ENCODE peak calls at places on chromosomes 11 and 22, in four cellular contexts. B is right lobe of liver, X is HCT116, O is pancreas. A is an unnamed sample.

GRCh38 chr11:64268687-64269379 is 15.6 kb downstream of the BAD start:
- DNase-seq in B (peak; percentile 71), X (no peak), O (peak; percentile 75), A (no peak)

GRCh38 chr11:14644396-14645246 is 1.0 kb downstream of the PDE3B start:
- DNase-seq in B (peak; percentile 60), X (peak; percentile 12), O (peak; percentile 43), A (no peak)

GRCh38 chr11:73747762-73748161 is 13.1 kb downstream of the RAB6A start:
- DNase-seq in B (no peak), X (no peak), O (no peak), A (no peak)

GRCh38 chr11:45692808-45693453 is 27.5 kb upstream of the CHST1 start:
- DNase-seq in B (no peak), X (no peak), O (no peak), A (no peak)

GRCh38 chr22:42170946-42171345 is 40.3 kb upstream of the CYP2D6 start:
- DNase-seq in B (no peak), X (no peak), O (no peak), A (no peak)

GRCh38 chr11:74232316-74232950 is 61.3 kb downstream of the PPME1 start:
- DNase-seq in B (no peak), X (no peak), O (no peak), A (peak; percentile 17)

GRCh38 chr11:60348116-60348515 is 21.1 kb downstream of the MS4A6E start:
- DNase-seq in B (no peak), X (no peak), O (no peak), A (no peak)

GRCh38 chr22:37235897-37236607 is 8.0 kb downstream of the RAC2 start:
- DNase-seq in B (peak; percentile 6), X (no peak), O (no peak), A (no peak)

GRCh38 chr11:33646629-33647028 is 54.0 kb downstream of the C11orf91 start:
- DNase-seq in B (no peak), X (no peak), O (no peak), A (no peak)

GRCh38 chr11:72411623-72412532 is 22.5 kb downstream of the CLPB start:
- DNase-seq in B (no peak), X (no peak), O (no peak), A (no peak)

GRCh38 chr11:63518548-63518947 is 12.7 kb downstream of the LGALS12 start:
- DNase-seq in B (no peak), X (no peak), O (no peak), A (no peak)

GRCh38 chr11:77199346-77199745 is 71.3 kb downstream of the MYO7A start:
- DNase-seq in B (peak; percentile 10), X (no peak), O (no peak), A (no peak)

GRCh38 chr11:65386307-65387081 is at the start of gene FRMD8:
- DNase-seq in B (peak; percentile 95), X (peak; percentile 24), O (peak; percentile 89), A (peak; percentile 11)

GRCh38 chr11:110479445-110480101 is 49.8 kb downstream of the FDX1 start:
- DNase-seq in B (no peak), X (no peak), O (no peak), A (no peak)

GRCh38 chr11:72154816-72155215 is 19.3 kb downstream of the FOLR3 start:
- DNase-seq in B (no peak), X (no peak), O (no peak), A (no peak)

GRCh38 chr22:39238966-39239510 is 5.7 kb downstream of the PDGFB start:
- DNase-seq in B (no peak), X (no peak), O (no peak), A (no peak)

GRCh38 chr11:8587915-8588314 is 6.1 kb downstream of the STK33 start:
- DNase-seq in B (no peak), X (no peak), O (no peak), A (no peak)

GRCh38 chr11:45928535-45929215 is 6.2 kb downstream of the LARGE2 start:
- DNase-seq in B (no peak), X (no peak), O (no peak), A (no peak)

GRCh38 chr11:110921742-110922200 is 209.5 kb upstream of the ARHGAP20 start:
- DNase-seq in B (peak; percentile 14), X (no peak), O (peak; percentile 60), A (peak; percentile 33)

GRCh38 chr11:10592331-10592730 is 23.9 kb upstream of the LYVE1 start:
- DNase-seq in B (no peak), X (peak; percentile 26), O (no peak), A (no peak)

GRCh38 chr11:28107331-28107725 is 628 bp downstream of the KIF18A start:
- DNase-seq in B (no peak), X (no peak), O (peak; percentile 8), A (no peak)

GRCh38 chr11:28106351-28107043 is 1.5 kb downstream of the KIF18A start:
- DNase-seq in B (peak; percentile 9), X (no peak), O (no peak), A (no peak)

GRCh38 chr11:28105869-28106268 is 2.1 kb downstream of the KIF18A start:
- DNase-seq in B (no peak), X (no peak), O (no peak), A (no peak)

GRCh38 chr11:28104425-28104824 is 3.5 kb downstream of the KIF18A start:
- DNase-seq in B (no peak), X (no peak), O (no peak), A (no peak)

DNA sequence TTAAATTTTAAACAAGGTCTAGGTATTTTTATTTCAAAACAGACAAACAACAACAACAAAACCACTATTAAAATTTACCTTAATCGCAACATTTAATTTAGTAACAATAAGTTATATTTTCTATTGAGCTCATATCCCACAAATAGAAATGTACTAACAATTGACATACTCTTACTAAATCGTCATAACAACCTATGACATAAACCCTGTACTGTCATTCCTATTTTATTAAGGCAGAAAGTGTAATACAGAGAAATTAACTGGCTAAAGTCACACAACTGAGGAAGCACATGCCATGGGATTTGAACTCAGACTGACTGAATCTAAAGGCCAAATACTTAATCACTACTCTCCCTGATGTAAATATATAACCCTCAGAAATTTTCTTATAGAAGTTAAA is 3.0 kb downstream of the KIF18A start:
- DNase-seq in B (no peak), X (no peak), O (no peak), A (no peak)
- H3K4me3 ChIP-seq in B (no peak overlapping the region), X (no peak overlapping the region), O (no peak overlapping the region), A (no peak overlapping the region)

DNA sequence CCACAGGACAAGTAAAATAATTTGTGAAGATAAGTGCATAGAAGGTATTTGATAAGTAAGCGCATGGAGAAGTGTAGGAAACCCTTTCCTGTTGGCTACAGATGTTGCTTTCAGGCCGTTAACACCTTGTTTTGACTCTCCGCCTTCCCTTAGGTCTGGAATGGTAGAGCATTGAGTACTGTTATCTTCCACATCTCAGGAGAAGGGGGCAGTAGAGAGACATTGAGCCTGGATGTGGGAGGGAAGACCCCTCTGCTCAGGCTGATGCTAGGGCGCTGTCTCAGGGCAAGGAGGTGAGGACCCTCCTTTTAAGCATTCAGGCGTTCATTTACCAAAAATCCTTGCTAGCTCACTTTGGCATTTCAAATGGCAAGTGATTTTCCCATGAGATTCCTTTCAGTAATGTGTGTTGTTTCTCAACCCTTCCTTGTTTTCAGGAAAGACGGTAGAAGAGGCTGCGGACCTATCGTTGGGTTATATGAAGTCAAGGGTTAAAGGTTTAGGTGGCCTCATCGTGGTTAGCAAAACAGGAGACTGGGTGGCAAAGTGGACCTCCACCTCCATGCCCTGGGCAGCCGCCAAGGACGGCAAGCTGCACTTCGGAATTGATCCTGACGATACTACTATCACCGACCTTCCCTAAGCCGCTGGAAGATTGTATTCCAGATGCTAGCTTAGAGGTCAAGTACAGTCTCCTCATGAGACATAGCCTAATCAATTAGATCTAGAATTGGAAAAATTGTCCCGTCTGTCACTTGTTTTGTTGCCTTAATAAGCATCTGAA is 27.0 kb upstream of the SCGB1A1 start:
- DNase-seq in B (no peak), X (no peak), O (no peak), A (no peak)
- TF ChIP-seq CTCF in B (no peak), X (no peak), O (no peak), A (no peak)

GRCh38 chr22:35914357-35914664 is 114.3 kb downstream of the RBFOX2 start:
- DNase-seq in B (no peak), X (no peak), O (no peak), A (no peak)
- H3K4me3 ChIP-seq in B (no peak overlapping the region), X (no peak overlapping the region), O (no peak overlapping the region), A (peak overlapping the region; percentile 44)

GRCh38 chr11:69167130-69167915 is 11.6 kb downstream of the SMIM38 start:
- DNase-seq in B (no peak), X (no peak), O (no peak), A (no peak)

GRCh38 chr11:69164824-69165223 is 9.1 kb downstream of the SMIM38 start:
- DNase-seq in B (no peak), X (no peak), O (no peak), A (no peak)

GRCh38 chr11:69165775-69166174 is 10.0 kb downstream of the SMIM38 start:
- DNase-seq in B (no peak), X (no peak), O (no peak), A (no peak)

GRCh38 chr11:69167916-69168691 is 12.4 kb downstream of the SMIM38 start:
- DNase-seq in B (no peak), X (no peak), O (no peak), A (no peak)

DNA sequence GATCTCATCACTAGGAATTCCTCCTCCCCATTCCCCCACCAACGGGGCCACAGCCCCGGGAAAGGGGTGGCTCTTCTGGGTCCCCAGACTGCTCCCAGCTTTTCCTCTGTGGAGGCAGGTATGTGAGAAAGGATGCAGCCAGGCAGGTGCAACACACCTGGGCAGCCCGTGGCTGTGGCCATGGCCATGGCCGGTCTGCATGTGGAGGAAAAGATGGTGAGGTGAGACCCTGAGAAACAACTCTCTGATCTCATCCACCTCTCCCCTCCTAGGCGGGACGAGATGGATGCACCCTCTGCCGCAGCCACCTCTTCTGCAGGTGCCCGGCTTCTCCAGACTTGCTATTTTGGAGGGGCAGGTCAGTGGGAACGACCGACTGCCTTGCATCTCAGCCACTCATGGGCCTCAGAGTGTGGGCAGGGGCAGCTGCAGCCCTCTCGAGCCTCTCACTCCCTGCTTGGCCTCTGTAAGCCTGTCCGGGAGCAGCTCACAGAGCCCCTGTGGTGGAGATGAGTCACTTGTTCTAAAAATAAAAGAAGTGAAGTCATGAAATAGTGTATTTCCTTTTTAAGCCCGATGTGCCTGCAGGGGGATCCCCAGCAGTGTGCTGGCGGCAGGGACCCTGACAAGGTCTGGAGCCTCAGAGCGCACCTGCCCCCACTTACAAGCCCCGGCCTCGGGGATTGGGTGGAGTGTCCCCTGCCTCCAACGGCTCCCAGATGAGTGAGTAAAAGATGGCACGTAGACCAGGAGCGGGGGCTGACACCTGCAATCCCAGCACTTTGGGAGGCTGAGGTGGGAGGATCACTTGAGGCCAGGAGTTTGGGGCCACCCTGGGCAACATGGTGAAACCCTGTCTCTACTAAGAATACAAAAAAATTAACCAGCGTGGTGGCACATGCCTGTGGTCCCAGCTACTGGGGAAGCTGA is 10.7 kb downstream of the SMIM38 start:
- DNase-seq in B (no peak), X (peak; percentile 35), O (no peak), A (no peak)
- TF ChIP-seq CTCF in B (no peak), X (no peak), O (no peak), A (no peak)

DNA sequence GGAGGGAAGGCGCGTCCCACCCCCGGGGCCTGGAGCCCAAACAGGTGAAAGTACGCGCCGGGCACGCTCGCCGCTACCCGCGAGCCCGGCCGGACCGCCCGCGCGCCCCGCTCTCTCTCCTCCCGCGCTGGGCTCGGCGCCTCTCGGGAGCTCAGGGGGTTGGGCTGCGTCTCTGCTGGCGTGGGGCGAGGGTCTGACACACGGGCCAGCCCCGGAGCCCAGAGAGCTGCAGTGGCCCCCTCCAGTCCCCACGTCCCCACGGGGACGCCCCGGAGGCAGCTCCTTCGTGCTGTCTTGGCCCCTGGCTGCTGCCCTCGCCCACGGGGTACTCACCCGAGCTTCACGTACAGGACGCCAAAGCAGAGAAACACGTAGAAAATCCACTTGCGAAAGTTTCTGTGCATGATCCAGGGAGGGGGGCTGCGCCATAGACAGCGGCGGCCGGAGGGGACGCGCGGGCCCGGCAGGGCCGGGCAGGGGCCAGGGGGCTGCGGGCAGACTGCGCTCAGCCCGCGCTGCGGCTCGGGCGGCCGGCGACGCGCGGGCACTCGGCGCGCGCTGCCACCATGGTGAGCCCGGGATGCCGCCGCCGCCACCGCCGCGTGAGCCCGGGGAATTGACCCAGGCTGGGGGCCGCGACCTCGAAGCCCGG is 485 bp downstream of the WNT7B start:
- DNase-seq in B (no peak), X (no peak), O (no peak), A (no peak)
- H3K4me3 ChIP-seq in B (peak overlapping the region; percentile 11), X (peak overlapping the region; percentile 59), O (peak overlapping the region; percentile 35), A (peak overlapping the region; percentile 63)

A was measured in LNCaP clone FGC.